ENCODE peak calls at places on chromosomes 12 and 14, in five cellular contexts. One of them, this sample, is unnamed.

GRCh38 chr12:122527478-122527944 is 462 bp downstream of the KNTC1 start:
- DNase-seq in fibroblast of lung: peak; percentile 10
- DNase-seq in PC-3: peak; percentile 47
- DNase-seq in GM23248: peak; percentile 56
- DNase-seq in HepG2: no peak
- DNase-seq in this sample: no peak

GRCh38 chr14:47596232-47596631 is 79.2 kb downstream of the MDGA2 start:
- DNase-seq in fibroblast of lung: no peak
- DNase-seq in PC-3: no peak
- DNase-seq in GM23248: no peak
- DNase-seq in HepG2: no peak
- DNase-seq in this sample: no peak

GRCh38 chr14:31022386-31022785 is 3.1 kb upstream of the AP4S1 start:
- DNase-seq in fibroblast of lung: no peak
- DNase-seq in PC-3: no peak
- DNase-seq in GM23248: no peak
- DNase-seq in HepG2: no peak
- DNase-seq in this sample: no peak

GRCh38 chr12:83010169-83010804 is 323.6 kb downstream of the TMTC2 start:
- DNase-seq in fibroblast of lung: no peak
- DNase-seq in PC-3: no peak
- DNase-seq in GM23248: no peak
- DNase-seq in HepG2: no peak
- DNase-seq in this sample: no peak

GRCh38 chr12:92603741-92604432 is 98.9 kb upstream of the PLEKHG7 start:
- DNase-seq in fibroblast of lung: no peak
- DNase-seq in PC-3: no peak
- DNase-seq in GM23248: peak; percentile 57
- DNase-seq in HepG2: no peak
- DNase-seq in this sample: no peak

GRCh38 chr12:40469736-40470135 is 222.5 kb upstream of the CNTN1 start:
- DNase-seq in fibroblast of lung: no peak
- DNase-seq in PC-3: no peak
- DNase-seq in GM23248: no peak
- DNase-seq in HepG2: no peak
- DNase-seq in this sample: no peak

GRCh38 chr14:65080954-65081747 is 21.2 kb downstream of the MAX start:
- DNase-seq in fibroblast of lung: no peak
- DNase-seq in PC-3: no peak
- DNase-seq in GM23248: no peak
- DNase-seq in HepG2: peak; percentile 12
- DNase-seq in this sample: no peak

GRCh38 chr14:88277205-88277604 is 45.9 kb downstream of the KCNK10 start:
- DNase-seq in fibroblast of lung: no peak
- DNase-seq in PC-3: no peak
- DNase-seq in GM23248: no peak
- DNase-seq in HepG2: no peak
- DNase-seq in this sample: no peak

GRCh38 chr12:113932411-113933196 is 33.5 kb downstream of the RBM19 start:
- DNase-seq in fibroblast of lung: peak; percentile 52
- DNase-seq in PC-3: no peak
- DNase-seq in GM23248: peak; percentile 14
- DNase-seq in HepG2: peak; percentile 14
- DNase-seq in this sample: peak; percentile 12

GRCh38 chr14:23664207-23664885 is 28.2 kb downstream of the DHRS2 start:
- DNase-seq in fibroblast of lung: no peak
- DNase-seq in PC-3: no peak
- DNase-seq in GM23248: no peak
- DNase-seq in HepG2: no peak
- DNase-seq in this sample: no peak

GRCh38 chr14:23308721-23309445 is 2.2 kb downstream of the BCL2L2 start:
- DNase-seq in fibroblast of lung: no peak
- DNase-seq in PC-3: no peak
- DNase-seq in GM23248: no peak
- DNase-seq in HepG2: no peak
- DNase-seq in this sample: no peak

GRCh38 chr12:16299403-16299802 is 21.9 kb upstream of the SLC15A5 start:
- DNase-seq in fibroblast of lung: no peak
- DNase-seq in PC-3: peak; percentile 36
- DNase-seq in GM23248: peak; percentile 38
- DNase-seq in HepG2: no peak
- DNase-seq in this sample: peak; percentile 5

GRCh38 chr14:35961697-35962274 is 135.6 kb downstream of the BRMS1L start:
- DNase-seq in fibroblast of lung: no peak
- DNase-seq in PC-3: no peak
- DNase-seq in GM23248: no peak
- DNase-seq in HepG2: no peak
- DNase-seq in this sample: no peak

GRCh38 chr14:68463705-68464104 is 329.2 kb downstream of the ZFP36L1 start:
- DNase-seq in fibroblast of lung: no peak
- DNase-seq in PC-3: peak; percentile 75
- DNase-seq in GM23248: peak; percentile 58
- DNase-seq in HepG2: peak; percentile 63
- DNase-seq in this sample: no peak

GRCh38 chr12:13167226-13167625 is 29.3 kb upstream of the EMP1 start:
- DNase-seq in fibroblast of lung: no peak
- DNase-seq in PC-3: peak; percentile 91
- DNase-seq in GM23248: peak; percentile 34
- DNase-seq in HepG2: no peak
- DNase-seq in this sample: no peak

GRCh38 chr14:68844210-68844545 is 51.3 kb upstream of the ZFP36L1 start:
- DNase-seq in fibroblast of lung: no peak
- DNase-seq in PC-3: no peak
- DNase-seq in GM23248: no peak
- DNase-seq in HepG2: no peak
- DNase-seq in this sample: no peak

GRCh38 chr14:32996343-32996742 is 57.7 kb downstream of the NPAS3 start:
- DNase-seq in fibroblast of lung: no peak
- DNase-seq in PC-3: no peak
- DNase-seq in GM23248: no peak
- DNase-seq in HepG2: no peak
- DNase-seq in this sample: no peak

GRCh38 chr12:132376464-132376830 is 47.1 kb upstream of the GALNT9 start:
- DNase-seq in fibroblast of lung: no peak
- DNase-seq in PC-3: no peak
- DNase-seq in GM23248: no peak
- DNase-seq in HepG2: no peak
- DNase-seq in this sample: no peak

GRCh38 chr12:89353823-89354629 is 1.7 kb upstream of the DUSP6 start:
- DNase-seq in fibroblast of lung: peak; percentile 60
- DNase-seq in PC-3: peak; percentile 86
- DNase-seq in GM23248: peak; percentile 86
- DNase-seq in HepG2: peak; percentile 85
- DNase-seq in this sample: peak; percentile 71

GRCh38 chr14:69483765-69484443 is 624 bp upstream of the PLEKHD1 start:
- DNase-seq in fibroblast of lung: peak; percentile 14
- DNase-seq in PC-3: peak; percentile 33
- DNase-seq in GM23248: peak; percentile 32
- DNase-seq in HepG2: no peak
- DNase-seq in this sample: peak; percentile 16

GRCh38 chr12:664779-665092 is 1.5 kb upstream of the NINJ2 start:
- DNase-seq in fibroblast of lung: no peak
- DNase-seq in PC-3: no peak
- DNase-seq in GM23248: no peak
- DNase-seq in HepG2: no peak
- DNase-seq in this sample: no peak

GRCh38 chr12:663293-663871 is at the start of gene NINJ2:
- DNase-seq in fibroblast of lung: no peak
- DNase-seq in PC-3: no peak
- DNase-seq in GM23248: peak; percentile 74
- DNase-seq in HepG2: no peak
- DNase-seq in this sample: peak; percentile 15

GRCh38 chr12:661720-662486 is 1.3 kb downstream of the NINJ2 start:
- DNase-seq in fibroblast of lung: no peak
- DNase-seq in PC-3: no peak
- DNase-seq in GM23248: no peak
- DNase-seq in HepG2: no peak
- DNase-seq in this sample: no peak

GRCh38 chr12:664075-664778 is 982 bp upstream of the NINJ2 start:
- DNase-seq in fibroblast of lung: no peak
- DNase-seq in PC-3: no peak
- DNase-seq in GM23248: no peak
- DNase-seq in HepG2: no peak
- DNase-seq in this sample: no peak

DNA sequence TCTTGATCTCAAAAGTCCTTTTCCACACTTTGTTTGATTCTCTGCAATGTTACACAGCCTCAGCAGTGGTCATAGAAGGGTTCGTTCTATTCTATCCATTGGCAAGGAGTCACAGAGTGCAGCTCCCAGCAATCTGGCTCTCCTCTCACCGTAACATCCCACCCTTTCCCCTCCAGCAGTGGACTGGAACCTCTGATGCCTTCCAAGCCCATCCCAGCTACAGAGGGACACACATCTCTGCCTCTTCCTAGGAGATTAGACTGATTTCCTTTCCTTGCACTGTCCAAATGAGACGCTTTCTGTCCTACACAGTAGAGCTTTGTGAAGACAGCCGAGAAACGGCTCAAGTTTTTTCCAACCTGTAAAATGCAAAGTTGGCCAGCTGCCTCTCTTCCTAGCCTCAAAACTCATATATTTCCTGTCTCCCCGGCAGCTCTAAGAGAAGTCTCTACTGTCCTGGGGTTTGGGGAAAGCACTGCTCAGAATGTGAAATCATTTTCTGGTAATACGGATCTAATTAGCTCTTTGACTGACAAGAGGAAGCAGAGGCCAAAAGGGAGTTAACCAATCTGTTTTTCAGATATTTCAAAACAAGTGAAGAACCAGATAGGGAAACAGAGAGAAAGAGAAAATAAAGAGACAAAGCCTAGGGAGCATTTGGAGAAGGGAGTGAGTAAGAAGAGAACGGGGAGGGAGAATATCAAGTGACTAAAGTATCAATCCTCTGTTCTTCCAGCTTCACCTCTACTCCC is 528 bp downstream of the NINJ2 start:
- DNase-seq in fibroblast of lung: no peak
- DNase-seq in PC-3: no peak
- DNase-seq in GM23248: peak; percentile 43
- DNase-seq in HepG2: no peak
- DNase-seq in this sample: peak; percentile 5
- H3K9ac ChIP-seq in fibroblast of lung: no peak overlapping the region
- H3K9ac ChIP-seq in PC-3: no peak overlapping the region
- H3K9ac ChIP-seq in GM23248: peak overlapping the region; percentile 62
- H3K9ac ChIP-seq in HepG2: no peak overlapping the region
- H3K9ac ChIP-seq in this sample: no peak overlapping the region

DNA sequence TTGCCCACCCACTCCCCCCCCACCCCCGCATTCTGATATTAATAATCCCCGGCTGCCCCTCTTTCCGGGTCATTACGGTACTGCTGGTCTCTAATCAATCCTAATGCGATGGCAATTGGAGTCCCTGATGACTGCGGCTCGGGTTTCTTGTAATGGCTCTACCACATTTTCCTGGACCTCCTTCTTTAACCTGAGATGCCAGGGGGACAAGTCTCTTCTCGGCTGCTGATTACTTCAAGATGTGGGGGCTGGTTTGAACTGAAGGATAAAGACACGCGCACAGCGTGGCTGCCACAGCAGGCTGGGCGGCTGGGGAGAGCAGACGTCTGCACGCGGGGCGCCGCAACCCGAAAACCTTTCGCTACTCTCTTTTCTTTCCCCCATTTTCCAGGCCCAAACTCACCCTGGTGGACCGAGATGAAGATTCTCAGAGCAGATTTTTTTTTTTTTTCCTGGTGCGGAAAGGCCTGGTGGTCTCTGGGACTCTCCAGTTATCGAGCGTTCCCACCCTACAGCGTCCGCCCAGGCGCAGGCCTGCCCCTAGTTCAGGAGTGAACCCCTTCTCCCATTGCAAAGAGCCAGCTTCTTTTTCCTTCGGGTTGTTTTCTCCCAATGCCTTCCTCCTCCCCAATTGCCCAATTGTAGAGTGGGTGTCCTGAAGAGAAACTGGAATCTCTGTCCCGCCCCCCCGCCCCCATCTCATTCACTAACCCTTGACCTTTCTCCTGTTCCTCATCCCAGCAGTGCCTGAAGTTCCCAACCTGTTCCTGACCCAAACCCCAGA is 6.0 kb upstream of the SIX1 start:
- DNase-seq in fibroblast of lung: no peak
- DNase-seq in PC-3: no peak
- DNase-seq in GM23248: no peak
- DNase-seq in HepG2: no peak
- DNase-seq in this sample: no peak
- TF ChIP-seq EZH2 in fibroblast of lung: no peak
- TF ChIP-seq EZH2 in PC-3: no peak
- TF ChIP-seq EZH2 in GM23248: no peak
- TF ChIP-seq EZH2 in HepG2: no peak
- TF ChIP-seq EZH2 in this sample: no peak

DNA sequence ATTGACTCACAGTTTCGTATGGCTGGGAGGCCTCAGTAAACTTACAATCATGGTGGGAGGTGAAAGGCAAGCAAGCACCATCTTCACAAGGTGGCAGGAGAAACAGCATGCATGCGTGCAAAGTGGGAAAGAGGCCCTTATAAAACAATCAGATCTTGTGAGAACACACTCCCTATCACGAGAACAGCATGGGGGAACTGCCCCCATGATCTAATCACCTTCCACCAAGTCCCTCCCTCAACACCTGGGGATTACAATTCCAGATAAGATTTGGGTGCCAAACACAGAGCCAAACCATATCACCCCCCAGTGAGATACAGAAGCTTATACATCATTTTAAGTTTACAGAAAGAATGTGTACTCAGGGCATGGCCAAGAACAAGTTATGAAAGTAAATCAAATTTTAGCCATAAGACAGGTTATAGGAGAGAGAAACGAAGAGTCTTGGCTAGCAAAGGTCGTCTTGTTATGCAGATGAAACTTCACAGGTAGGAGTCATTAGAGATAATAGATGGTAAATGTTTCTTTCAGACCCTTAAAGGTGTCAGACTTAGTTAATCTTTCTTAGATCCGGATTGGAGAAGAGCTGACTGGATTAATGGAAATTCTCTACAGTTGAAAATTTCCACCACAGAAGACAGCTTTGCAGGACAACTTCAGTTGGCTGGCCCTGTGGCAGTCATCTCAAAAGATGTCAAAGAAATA is 79.8 kb upstream of the SEL1L start:
- DNase-seq in fibroblast of lung: no peak
- DNase-seq in PC-3: no peak
- DNase-seq in GM23248: no peak
- DNase-seq in HepG2: no peak
- DNase-seq in this sample: no peak
- H3K9ac ChIP-seq in fibroblast of lung: no peak overlapping the region
- H3K9ac ChIP-seq in PC-3: no peak overlapping the region
- H3K9ac ChIP-seq in GM23248: no peak overlapping the region
- H3K9ac ChIP-seq in HepG2: no peak overlapping the region
- H3K9ac ChIP-seq in this sample: no peak overlapping the region

GRCh38 chr12:54033106-54033979 is 493 bp downstream of the HOXC5 start:
- DNase-seq in fibroblast of lung: no peak
- DNase-seq in PC-3: peak; percentile 64
- DNase-seq in GM23248: peak; percentile 87
- DNase-seq in HepG2: peak; percentile 4
- DNase-seq in this sample: no peak

GRCh38 chr12:54035561-54036377 is 2.9 kb downstream of the HOXC5 start:
- DNase-seq in fibroblast of lung: no peak
- DNase-seq in PC-3: no peak
- DNase-seq in GM23248: peak; percentile 20
- DNase-seq in HepG2: no peak
- DNase-seq in this sample: no peak

GRCh38 chr12:54033980-54034783 is 1.3 kb downstream of the HOXC5 start:
- DNase-seq in fibroblast of lung: no peak
- DNase-seq in PC-3: no peak
- DNase-seq in GM23248: peak; percentile 74
- DNase-seq in HepG2: no peak
- DNase-seq in this sample: no peak

GRCh38 chr12:54036620-54037359 is 3.9 kb downstream of the HOXC5 start:
- DNase-seq in fibroblast of lung: no peak
- DNase-seq in PC-3: peak; percentile 83
- DNase-seq in GM23248: peak; percentile 89
- DNase-seq in HepG2: no peak
- DNase-seq in this sample: no peak

GRCh38 chr12:54034784-54035310 is 2.0 kb downstream of the HOXC5 start:
- DNase-seq in fibroblast of lung: no peak
- DNase-seq in PC-3: no peak
- DNase-seq in GM23248: peak; percentile 3
- DNase-seq in HepG2: no peak
- DNase-seq in this sample: no peak
- TF ChIP-seq EZH2 in fibroblast of lung: no peak
- TF ChIP-seq EZH2 in PC-3: no peak
- TF ChIP-seq EZH2 in GM23248: no peak
- TF ChIP-seq EZH2 in HepG2: no peak
- TF ChIP-seq EZH2 in this sample: peak; percentile 1